ENCODE peak calls at places on chromosomes 11 and 22, in seven cellular contexts. One of them, this sample, is unnamed.

GRCh38 chr11:102115557-102115956 is 5.3 kb downstream of the YAP1 start:
- DNase-seq in K562: no peak
- DNase-seq in SK-N-SH: no peak
- DNase-seq in GM12892: no peak
- DNase-seq in H1: no peak
- DNase-seq in GM12878: no peak
- DNase-seq in HepG2: peak
- DNase-seq in this sample: no peak

GRCh38 chr11:69387409-69387885 is 93.5 kb downstream of the MYEOV start:
- DNase-seq in HepG2: no peak
- DNase-seq in GM12892: no peak
- DNase-seq in SK-N-SH: no peak
- DNase-seq in GM12878: no peak
- DNase-seq in K562: no peak
- DNase-seq in H1: no peak
- DNase-seq in this sample: no peak

GRCh38 chr11:134374171-134374570 is 37.9 kb downstream of the B3GAT1 start:
- DNase-seq in GM12878: no peak
- DNase-seq in HepG2: no peak
- DNase-seq in K562: no peak
- DNase-seq in GM12892: no peak
- DNase-seq in SK-N-SH: no peak
- DNase-seq in H1: no peak
- DNase-seq in this sample: no peak

GRCh38 chr11:116960916-116961315 is 123.5 kb upstream of the APOA1 start:
- DNase-seq in SK-N-SH: no peak
- DNase-seq in H1: no peak
- DNase-seq in GM12878: no peak
- DNase-seq in GM12892: no peak
- DNase-seq in K562: no peak
- DNase-seq in HepG2: no peak
- DNase-seq in this sample: no peak

GRCh38 chr22:48091060-48091650 is 1328.7 kb downstream of the TBC1D22A start:
- DNase-seq in H1: no peak
- DNase-seq in SK-N-SH: no peak
- DNase-seq in GM12878: no peak
- DNase-seq in GM12892: no peak
- DNase-seq in HepG2: no peak
- DNase-seq in K562: no peak
- DNase-seq in this sample: no peak

GRCh38 chr22:22397875-22398524 is 110.5 kb downstream of the ZNF280B start:
- DNase-seq in GM12892: no peak
- DNase-seq in K562: no peak
- DNase-seq in HepG2: no peak
- DNase-seq in SK-N-SH: no peak
- DNase-seq in H1: no peak
- DNase-seq in GM12878: no peak
- DNase-seq in this sample: no peak

GRCh38 chr11:123509737-123510578 is 79.9 kb downstream of the GRAMD1B start:
- DNase-seq in H1: peak
- DNase-seq in SK-N-SH: peak
- DNase-seq in GM12892: no peak
- DNase-seq in HepG2: no peak
- DNase-seq in GM12878: no peak
- DNase-seq in K562: no peak
- DNase-seq in this sample: no peak

GRCh38 chr11:2305862-2306823 is 4.3 kb downstream of the TSPAN32 start:
- DNase-seq in SK-N-SH: peak
- DNase-seq in K562: no peak
- DNase-seq in HepG2: no peak
- DNase-seq in H1: no peak
- DNase-seq in GM12878: no peak
- DNase-seq in GM12892: no peak
- DNase-seq in this sample: no peak

GRCh38 chr11:2700415-2701211 is 819 bp upstream of the KCNQ1OT1 start:
- DNase-seq in K562: peak
- DNase-seq in HepG2: peak
- DNase-seq in GM12878: peak
- DNase-seq in GM12892: no peak
- DNase-seq in SK-N-SH: peak
- DNase-seq in H1: no peak
- DNase-seq in this sample: no peak

GRCh38 chr11:30863177-30863576 is 277.0 kb upstream of the MPPED2 start:
- DNase-seq in SK-N-SH: no peak
- DNase-seq in GM12892: no peak
- DNase-seq in HepG2: no peak
- DNase-seq in H1: no peak
- DNase-seq in GM12878: no peak
- DNase-seq in K562: no peak
- DNase-seq in this sample: no peak

GRCh38 chr11:61647529-61647928 is 32.7 kb upstream of the DAGLA start:
- DNase-seq in GM12878: no peak
- DNase-seq in K562: no peak
- DNase-seq in GM12892: no peak
- DNase-seq in HepG2: no peak
- DNase-seq in H1: no peak
- DNase-seq in SK-N-SH: no peak
- DNase-seq in this sample: no peak

GRCh38 chr22:36191106-36191836 is 10.3 kb downstream of the APOL4 start:
- DNase-seq in SK-N-SH: no peak
- DNase-seq in K562: no peak
- DNase-seq in H1: no peak
- DNase-seq in GM12892: no peak
- DNase-seq in HepG2: no peak
- DNase-seq in GM12878: no peak
- DNase-seq in this sample: no peak

GRCh38 chr11:112364962-112365481 is 104.4 kb upstream of the PLET1 start:
- DNase-seq in HepG2: peak
- DNase-seq in K562: no peak
- DNase-seq in H1: no peak
- DNase-seq in GM12878: no peak
- DNase-seq in SK-N-SH: peak
- DNase-seq in GM12892: no peak
- DNase-seq in this sample: no peak

DNA sequence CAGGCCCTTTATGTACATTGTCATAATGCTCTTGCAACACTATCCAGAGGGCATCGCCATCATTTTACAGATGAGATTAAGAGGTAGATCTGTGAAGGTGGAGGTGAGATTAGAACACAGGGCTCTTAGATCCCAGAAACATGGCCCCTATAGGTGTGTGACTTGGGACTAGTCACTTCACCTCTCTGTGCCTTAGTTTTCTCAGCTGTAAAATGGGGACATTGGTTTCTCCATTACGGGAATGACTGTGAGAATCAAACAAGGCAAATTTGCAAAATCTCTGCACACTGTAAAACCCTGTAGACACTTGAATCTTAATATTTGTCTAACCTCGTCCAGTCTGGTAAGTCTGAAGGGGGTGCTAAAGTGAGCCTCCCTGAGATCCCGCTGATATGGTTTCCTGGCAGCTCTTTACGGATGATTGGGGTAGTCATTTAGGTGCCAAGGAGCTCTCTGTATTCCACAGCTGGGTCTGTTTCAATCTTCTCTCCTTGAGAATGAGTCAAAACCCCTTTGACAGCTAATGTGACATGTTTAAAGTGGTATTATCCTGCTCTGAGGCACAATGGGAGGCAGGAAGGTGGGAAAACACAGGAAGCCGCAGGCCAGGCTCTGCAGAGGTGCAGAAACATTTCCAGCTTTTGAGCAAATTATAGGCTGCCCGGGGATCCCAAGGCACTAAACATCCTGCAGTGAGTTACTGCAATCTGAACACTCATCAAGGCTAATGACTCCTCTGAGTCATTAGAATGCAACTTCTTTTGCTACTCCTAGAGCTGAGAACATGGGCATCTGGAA is 140.8 kb downstream of the CCDC81 start:
- DNase-seq in SK-N-SH: peak
- DNase-seq in GM12892: no peak
- DNase-seq in HepG2: no peak
- DNase-seq in K562: no peak
- DNase-seq in GM12878: no peak
- DNase-seq in H1: no peak
- DNase-seq in this sample: no peak
- TF ChIP-seq TAF1 in SK-N-SH: no peak
- TF ChIP-seq TAF1 in GM12892: no peak
- TF ChIP-seq TAF1 in HepG2: no peak
- TF ChIP-seq TAF1 in K562: no peak
- TF ChIP-seq TAF1 in GM12878: no peak
- TF ChIP-seq TAF1 in H1: no peak
- TF ChIP-seq TAF1 in this sample: no peak

GRCh38 chr11:46686886-46687810 is 13.3 kb downstream of the ARHGAP1 start:
- DNase-seq in SK-N-SH: no peak
- DNase-seq in K562: no peak
- DNase-seq in GM12878: no peak
- DNase-seq in H1: no peak
- DNase-seq in HepG2: no peak
- DNase-seq in GM12892: no peak
- DNase-seq in this sample: no peak
- TF ChIP-seq TAF1 in SK-N-SH: no peak
- TF ChIP-seq TAF1 in K562: no peak
- TF ChIP-seq TAF1 in GM12878: no peak
- TF ChIP-seq TAF1 in H1: no peak
- TF ChIP-seq TAF1 in HepG2: no peak
- TF ChIP-seq TAF1 in GM12892: no peak
- TF ChIP-seq TAF1 in this sample: no peak

GRCh38 chr11:71499125-71499524 is 27.9 kb upstream of the KRTAP5-7 start:
- DNase-seq in SK-N-SH: peak
- DNase-seq in HepG2: no peak
- DNase-seq in GM12878: no peak
- DNase-seq in H1: no peak
- DNase-seq in GM12892: no peak
- DNase-seq in K562: no peak
- DNase-seq in this sample: no peak
- TF ChIP-seq TAF1 in SK-N-SH: no peak
- TF ChIP-seq TAF1 in HepG2: no peak
- TF ChIP-seq TAF1 in GM12878: no peak
- TF ChIP-seq TAF1 in H1: no peak
- TF ChIP-seq TAF1 in GM12892: no peak
- TF ChIP-seq TAF1 in K562: no peak
- TF ChIP-seq TAF1 in this sample: no peak

DNA sequence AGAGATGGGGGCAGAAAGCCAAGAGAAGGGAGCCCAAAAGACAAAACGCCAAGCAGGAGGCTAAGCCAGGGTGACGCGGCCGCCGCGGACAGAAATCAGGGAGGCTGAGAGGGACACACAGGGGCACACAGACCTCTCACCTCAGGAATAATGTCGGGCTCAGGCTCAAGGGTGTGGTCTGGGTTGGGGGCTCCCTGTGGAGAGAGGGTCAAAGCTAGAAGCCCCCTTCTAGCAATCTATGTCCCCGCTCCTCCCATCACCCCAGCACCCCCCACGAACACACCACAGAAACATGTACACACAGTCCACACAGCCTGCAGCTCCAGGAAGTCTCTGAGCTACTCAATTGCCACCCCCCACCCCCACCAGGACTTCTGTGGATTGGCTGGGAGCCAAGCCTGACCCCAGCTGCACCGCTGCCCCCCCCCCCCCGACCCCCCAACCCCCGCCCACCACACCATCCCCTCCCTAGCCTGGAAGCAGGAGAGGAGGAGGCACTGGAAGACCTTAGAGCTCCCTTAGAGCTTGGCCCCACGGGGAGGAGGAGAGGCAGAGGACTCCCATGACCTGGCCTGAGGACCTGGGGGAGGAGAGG is 6.9 kb downstream of the BCL9L start:
- DNase-seq in GM12892: no peak
- DNase-seq in H1: no peak
- DNase-seq in SK-N-SH: no peak
- DNase-seq in K562: peak
- DNase-seq in HepG2: no peak
- DNase-seq in GM12878: no peak
- DNase-seq in this sample: no peak
- TF ChIP-seq TAF1 in GM12892: no peak
- TF ChIP-seq TAF1 in H1: no peak
- TF ChIP-seq TAF1 in SK-N-SH: no peak
- TF ChIP-seq TAF1 in K562: no peak
- TF ChIP-seq TAF1 in HepG2: peak
- TF ChIP-seq TAF1 in GM12878: no peak
- TF ChIP-seq TAF1 in this sample: no peak

DNA sequence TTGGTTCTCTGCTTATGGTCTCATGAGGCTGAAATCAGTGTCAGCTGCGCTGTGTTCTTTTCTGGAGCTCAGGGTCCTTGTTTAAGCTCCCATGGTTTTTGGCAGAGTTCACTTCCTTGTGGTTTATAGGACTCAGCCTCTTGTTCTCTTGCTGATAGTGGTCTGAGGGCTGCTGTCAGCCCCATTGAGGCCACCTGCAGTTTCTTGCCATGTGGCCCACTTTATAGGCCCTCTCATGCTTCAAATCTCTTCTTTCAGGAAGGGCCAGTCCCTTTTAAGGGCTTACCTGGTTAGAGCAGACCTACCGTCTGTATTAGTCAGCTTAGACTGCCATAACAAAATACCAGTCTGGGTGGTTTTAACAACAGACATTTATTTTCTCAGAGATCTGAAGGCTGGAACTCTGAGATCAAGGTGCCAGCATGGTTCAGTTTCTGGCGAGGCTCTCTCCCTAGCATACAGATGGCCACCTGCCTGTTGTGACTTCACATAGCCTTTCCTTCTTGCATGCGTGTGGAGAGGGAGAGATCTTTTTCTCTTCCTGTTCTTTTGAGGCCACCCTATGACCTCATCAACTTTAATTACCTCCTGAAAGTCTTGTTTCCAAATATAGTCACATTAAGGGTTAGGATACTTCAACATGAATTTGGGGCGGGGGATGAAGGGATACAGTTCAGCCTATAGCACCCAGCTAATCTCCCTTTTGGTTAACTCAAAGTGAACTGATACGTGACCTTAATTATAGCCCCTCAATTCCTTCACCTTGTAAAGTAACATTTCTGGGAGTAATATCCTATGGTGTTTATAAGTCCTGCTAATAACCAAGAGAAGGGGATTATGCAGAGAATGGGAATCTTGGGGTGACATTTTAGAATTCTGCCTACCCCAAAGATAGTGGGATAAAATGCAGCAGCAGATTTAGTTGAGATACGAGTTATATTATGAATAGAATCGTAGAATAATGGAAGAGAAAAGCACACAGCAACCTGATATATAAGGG is 131.8 kb downstream of the UVRAG start:
- DNase-seq in HepG2: no peak
- DNase-seq in K562: no peak
- DNase-seq in SK-N-SH: no peak
- DNase-seq in GM12892: no peak
- DNase-seq in H1: no peak
- DNase-seq in GM12878: no peak
- DNase-seq in this sample: no peak
- TF ChIP-seq TAF1 in HepG2: no peak
- TF ChIP-seq TAF1 in K562: no peak
- TF ChIP-seq TAF1 in SK-N-SH: no peak
- TF ChIP-seq TAF1 in GM12892: no peak
- TF ChIP-seq TAF1 in H1: no peak
- TF ChIP-seq TAF1 in GM12878: no peak
- TF ChIP-seq TAF1 in this sample: no peak

This sample was measured in GM12891.